ENCODE peak calls at places on chromosomes 13 and 19, in nine cellular contexts. One of them, this sample, is unnamed.

GRCh38 chr13:67155898-67156717 is 74.0 kb downstream of the PCDH9 start:
- DNase-seq in kidney glomerular epithelial cell: no peak
- DNase-seq in substantia nigra: no peak
- DNase-seq in NCI-H2029 treated with DMSO at 0.1 percent for 48 hours: no peak
- DNase-seq in NCI-H187: no peak
- DNase-seq in nucleus accumbens: no peak
- DNase-seq in heart left ventricle: no peak
- DNase-seq in HS-27A: no peak
- DNase-seq in Peyer's patch: no peak
- DNase-seq in this sample: no peak

GRCh38 chr13:71632721-71633120 is 234.3 kb downstream of the DACH1 start:
- DNase-seq in kidney glomerular epithelial cell: no peak
- DNase-seq in substantia nigra: no peak
- DNase-seq in NCI-H2029 treated with DMSO at 0.1 percent for 48 hours: no peak
- DNase-seq in NCI-H187: no peak
- DNase-seq in nucleus accumbens: no peak
- DNase-seq in heart left ventricle: no peak
- DNase-seq in HS-27A: no peak
- DNase-seq in Peyer's patch: no peak
- DNase-seq in this sample: no peak

GRCh38 chr13:47408546-47409319 is 511.9 kb upstream of the HTR2A start:
- DNase-seq in kidney glomerular epithelial cell: no peak
- DNase-seq in substantia nigra: no peak
- DNase-seq in NCI-H2029 treated with DMSO at 0.1 percent for 48 hours: no peak
- DNase-seq in NCI-H187: no peak
- DNase-seq in nucleus accumbens: no peak
- DNase-seq in heart left ventricle: no peak
- DNase-seq in HS-27A: no peak
- DNase-seq in Peyer's patch: no peak
- DNase-seq in this sample: no peak

GRCh38 chr13:30905932-30906383 is at the start of gene MEDAG:
- DNase-seq in kidney glomerular epithelial cell: no peak
- DNase-seq in substantia nigra: no peak
- DNase-seq in NCI-H2029 treated with DMSO at 0.1 percent for 48 hours: no peak
- DNase-seq in NCI-H187: no peak
- DNase-seq in nucleus accumbens: no peak
- DNase-seq in heart left ventricle: peak
- DNase-seq in HS-27A: no peak
- DNase-seq in Peyer's patch: peak
- DNase-seq in this sample: no peak

GRCh38 chr19:41206926-41207750 is 11.9 kb upstream of the AXL start:
- DNase-seq in kidney glomerular epithelial cell: no peak
- DNase-seq in substantia nigra: no peak
- DNase-seq in NCI-H2029 treated with DMSO at 0.1 percent for 48 hours: no peak
- DNase-seq in NCI-H187: no peak
- DNase-seq in nucleus accumbens: no peak
- DNase-seq in heart left ventricle: peak
- DNase-seq in HS-27A: no peak
- DNase-seq in Peyer's patch: peak
- DNase-seq in this sample: no peak

GRCh38 chr19:42542791-42543190 is 14.5 kb upstream of the CEACAM1 start:
- DNase-seq in kidney glomerular epithelial cell: no peak
- DNase-seq in substantia nigra: no peak
- DNase-seq in NCI-H2029 treated with DMSO at 0.1 percent for 48 hours: no peak
- DNase-seq in NCI-H187: no peak
- DNase-seq in nucleus accumbens: no peak
- DNase-seq in heart left ventricle: no peak
- DNase-seq in HS-27A: no peak
- DNase-seq in Peyer's patch: peak
- DNase-seq in this sample: no peak

GRCh38 chr13:93769126-93769525 is 542.5 kb downstream of the GPC6 start:
- DNase-seq in kidney glomerular epithelial cell: no peak
- DNase-seq in substantia nigra: no peak
- DNase-seq in NCI-H2029 treated with DMSO at 0.1 percent for 48 hours: no peak
- DNase-seq in NCI-H187: no peak
- DNase-seq in nucleus accumbens: no peak
- DNase-seq in heart left ventricle: no peak
- DNase-seq in HS-27A: no peak
- DNase-seq in Peyer's patch: no peak
- DNase-seq in this sample: no peak

GRCh38 chr19:907183-907853 is 5.7 kb downstream of the R3HDM4 start:
- DNase-seq in kidney glomerular epithelial cell: no peak
- DNase-seq in substantia nigra: no peak
- DNase-seq in NCI-H2029 treated with DMSO at 0.1 percent for 48 hours: no peak
- DNase-seq in NCI-H187: no peak
- DNase-seq in nucleus accumbens: no peak
- DNase-seq in heart left ventricle: no peak
- DNase-seq in HS-27A: no peak
- DNase-seq in Peyer's patch: peak
- DNase-seq in this sample: no peak

GRCh38 chr19:45376045-45376724 is 5.8 kb upstream of the ERCC2 start:
- DNase-seq in kidney glomerular epithelial cell: peak
- DNase-seq in substantia nigra: no peak
- DNase-seq in NCI-H2029 treated with DMSO at 0.1 percent for 48 hours: no peak
- DNase-seq in NCI-H187: no peak
- DNase-seq in nucleus accumbens: no peak
- DNase-seq in heart left ventricle: no peak
- DNase-seq in HS-27A: peak
- DNase-seq in Peyer's patch: no peak
- DNase-seq in this sample: no peak

GRCh38 chr19:38149597-38149996 is 74.4 kb downstream of the DPF1 start:
- DNase-seq in kidney glomerular epithelial cell: no peak
- DNase-seq in substantia nigra: no peak
- DNase-seq in NCI-H2029 treated with DMSO at 0.1 percent for 48 hours: no peak
- DNase-seq in NCI-H187: no peak
- DNase-seq in nucleus accumbens: no peak
- DNase-seq in heart left ventricle: no peak
- DNase-seq in HS-27A: no peak
- DNase-seq in Peyer's patch: no peak
- DNase-seq in this sample: no peak

GRCh38 chr19:5154129-5154798 is 185.4 kb downstream of the KDM4B start:
- DNase-seq in kidney glomerular epithelial cell: no peak
- DNase-seq in substantia nigra: no peak
- DNase-seq in NCI-H2029 treated with DMSO at 0.1 percent for 48 hours: no peak
- DNase-seq in NCI-H187: no peak
- DNase-seq in nucleus accumbens: no peak
- DNase-seq in heart left ventricle: peak
- DNase-seq in HS-27A: no peak
- DNase-seq in Peyer's patch: peak
- DNase-seq in this sample: no peak

GRCh38 chr19:19532806-19533701 is 4.3 kb downstream of the YJEFN3 start:
- DNase-seq in kidney glomerular epithelial cell: no peak
- DNase-seq in substantia nigra: no peak
- DNase-seq in NCI-H2029 treated with DMSO at 0.1 percent for 48 hours: no peak
- DNase-seq in NCI-H187: no peak
- DNase-seq in nucleus accumbens: no peak
- DNase-seq in heart left ventricle: no peak
- DNase-seq in HS-27A: no peak
- DNase-seq in Peyer's patch: no peak
- DNase-seq in this sample: no peak

GRCh38 chr13:32168136-32168535 is 136.6 kb downstream of the FRY start:
- DNase-seq in kidney glomerular epithelial cell: no peak
- DNase-seq in substantia nigra: no peak
- DNase-seq in NCI-H2029 treated with DMSO at 0.1 percent for 48 hours: no peak
- DNase-seq in NCI-H187: no peak
- DNase-seq in nucleus accumbens: no peak
- DNase-seq in heart left ventricle: no peak
- DNase-seq in HS-27A: no peak
- DNase-seq in Peyer's patch: no peak
- DNase-seq in this sample: no peak

GRCh38 chr19:57560049-57560491 is 407 bp upstream of the ZNF550 start:
- DNase-seq in kidney glomerular epithelial cell: no peak
- DNase-seq in substantia nigra: no peak
- DNase-seq in NCI-H2029 treated with DMSO at 0.1 percent for 48 hours: no peak
- DNase-seq in NCI-H187: no peak
- DNase-seq in nucleus accumbens: no peak
- DNase-seq in heart left ventricle: peak
- DNase-seq in HS-27A: no peak
- DNase-seq in Peyer's patch: no peak
- DNase-seq in this sample: no peak

GRCh38 chr19:4446801-4447200 is 10.8 kb downstream of the UBXN6 start:
- DNase-seq in kidney glomerular epithelial cell: no peak
- DNase-seq in substantia nigra: no peak
- DNase-seq in NCI-H2029 treated with DMSO at 0.1 percent for 48 hours: no peak
- DNase-seq in NCI-H187: no peak
- DNase-seq in nucleus accumbens: no peak
- DNase-seq in heart left ventricle: no peak
- DNase-seq in HS-27A: no peak
- DNase-seq in Peyer's patch: no peak
- DNase-seq in this sample: no peak

GRCh38 chr19:41263042-41263849 is 926 bp upstream of the HNRNPUL1 start:
- DNase-seq in kidney glomerular epithelial cell: peak
- DNase-seq in substantia nigra: no peak
- DNase-seq in NCI-H2029 treated with DMSO at 0.1 percent for 48 hours: peak
- DNase-seq in NCI-H187: peak
- DNase-seq in nucleus accumbens: peak
- DNase-seq in heart left ventricle: peak
- DNase-seq in HS-27A: peak
- DNase-seq in Peyer's patch: peak
- DNase-seq in this sample: no peak